ENCODE peak calls at places on chromosomes 16 and 17, in four cellular contexts. X, E, H and T are unnamed samples.

GRCh38 chr17:49984283-49984682 is 10.7 kb downstream of the DLX3 start:
- DNase-seq in H (no peak), E (no peak), X (no peak), T (no peak)

GRCh38 chr17:49210158-49211029 is at the start of the genes ABI3 and GNGT2:
- DNase-seq in E (no peak), H (no peak), X (no peak), T (peak; percentile 50)

GRCh38 chr17:31494259-31495048 is 103.0 kb downstream of the RAB11FIP4 start:
- DNase-seq in E (no peak), X (no peak), H (no peak), T (no peak)

GRCh38 chr17:13931752-13932477 is 137.4 kb upstream of the COX10 start:
- DNase-seq in X (peak; percentile 81), E (no peak), H (no peak), T (no peak)

GRCh38 chr17:73203135-73203787 is 10.4 kb downstream of the COG1 start:
- DNase-seq in H (no peak), X (peak; percentile 10), E (no peak), T (no peak)

GRCh38 chr17:82103588-82104451 is 5.8 kb upstream of the FASN start:
- DNase-seq in H (no peak), X (peak; percentile 91), E (no peak), T (no peak)

GRCh38 chr16:22373662-22374310 is 633 bp downstream of the CDR2 start:
- DNase-seq in H (no peak), E (peak; percentile 44), X (peak; percentile 75), T (peak; percentile 35)

GRCh38 chr16:56475226-56475625 is 23.9 kb downstream of the OGFOD1 start:
- DNase-seq in E (no peak), H (no peak), X (no peak), T (no peak)

GRCh38 chr17:42017866-42018200 is 594 bp upstream of the DNAJC7 start:
- DNase-seq in H (no peak), E (no peak), X (peak; percentile 63), T (no peak)

GRCh38 chr17:46832945-46833839 is 14.7 kb upstream of the WNT3 start:
- DNase-seq in H (no peak), E (peak; percentile 47), X (no peak), T (no peak)

GRCh38 chr17:56593741-56594527 is 435 bp downstream of the NOG start:
- DNase-seq in H (no peak), X (peak; percentile 72), E (peak; percentile 56), T (peak; percentile 64)

GRCh38 chr16:61243954-61244353 is 792.3 kb downstream of the CDH8 start:
- DNase-seq in H (no peak), E (no peak), X (no peak), T (no peak)

GRCh38 chr16:1781758-1782407 is 488 bp downstream of the SPSB3 start:
- DNase-seq in X (no peak), E (peak; percentile 41), H (no peak), T (peak; percentile 36)

GRCh38 chr17:6027342-6028024 is 42.7 kb upstream of the WSCD1 start:
- DNase-seq in E (no peak), H (no peak), X (no peak), T (no peak)

GRCh38 chr16:1830213-1830612 is 3.2 kb downstream of the FAHD1 start:
- DNase-seq in X (no peak), H (no peak), E (no peak), T (no peak)

GRCh38 chr16:19419691-19420060 is 2.0 kb downstream of the TMC5 start:
- DNase-seq in H (no peak), X (no peak), E (peak; percentile 70), T (no peak)

GRCh38 chr17:75518201-75518600 is 1.9 kb downstream of the TSEN54 start:
- DNase-seq in H (no peak), X (no peak), E (no peak), T (no peak)

GRCh38 chr16:64830653-64831052 is 291.2 kb downstream of the CDH11 start:
- DNase-seq in E (no peak), X (no peak), H (no peak), T (no peak)

GRCh38 chr17:17156107-17156506 is 50.0 kb downstream of the PLD6 start:
- DNase-seq in E (peak; percentile 86), X (no peak), H (no peak), T (no peak)

GRCh38 chr17:78412403-78412802 is 34.0 kb downstream of the PGS1 start:
- DNase-seq in H (no peak), X (no peak), E (peak; percentile 16), T (no peak)

GRCh38 chr17:64653325-64653984 is 8.7 kb downstream of the SMURF2 start:
- DNase-seq in H (no peak), X (no peak), E (no peak), T (no peak)

GRCh38 chr16:56686758-56687157 is 4.5 kb downstream of the MT1X start:
- DNase-seq in X (no peak), E (no peak), H (no peak), T (no peak)

GRCh38 chr16:79997257-79997656 is 396.7 kb upstream of the MAF start:
- DNase-seq in X (no peak), E (peak; percentile 51), H (no peak), T (no peak)

GRCh38 chr17:2593846-2594656 is 597 bp downstream of the PAFAH1B1 start:
- DNase-seq in H (peak; percentile 18), E (peak; percentile 84), X (peak; percentile 89), T (peak; percentile 77)